ENCODE peak calls at places on chromosomes 5 and 9, in nine cellular contexts. W, M, A, O, Z, V, U, S and N are unnamed samples.

GRCh38 chr9:2157277-2158105 is 142.3 kb downstream of the SMARCA2 start:
- DNase-seq in W (peak), M (peak), A (peak), O (peak), Z (peak), V (no peak), U (no peak), S (peak), N (peak)

GRCh38 chr5:52419357-52419756 is 368.4 kb upstream of the ITGA1 start:
- DNase-seq in W (no peak), M (no peak), A (no peak), O (no peak), Z (no peak), V (no peak), U (no peak), S (no peak), N (no peak)

GRCh38 chr9:84331119-84331791 is 9.3 kb downstream of the SLC28A3 start:
- DNase-seq in W (no peak), M (no peak), A (peak), O (no peak), Z (no peak), V (no peak), U (no peak), S (no peak), N (no peak)

GRCh38 chr9:120713257-120714087 is 798 bp downstream of the MEGF9 start:
- DNase-seq in W (peak), M (peak), A (no peak), O (no peak), Z (no peak), V (peak), U (no peak), S (peak), N (peak)

GRCh38 chr5:17132444-17133083 is 84.9 kb upstream of the BASP1 start:
- DNase-seq in W (no peak), M (no peak), A (peak), O (peak), Z (peak), V (no peak), U (no peak), S (no peak), N (no peak)

GRCh38 chr5:65819905-65820240 is 97.9 kb downstream of the NLN start:
- DNase-seq in W (no peak), M (no peak), A (no peak), O (no peak), Z (no peak), V (no peak), U (no peak), S (no peak), N (no peak)

GRCh38 chr9:32551491-32552049 is 557 bp upstream of the SMIM27 start:
- DNase-seq in W (no peak), M (peak), A (peak), O (peak), Z (peak), V (peak), U (no peak), S (peak), N (peak)

GRCh38 chr5:53023969-53024368 is 34.8 kb downstream of the ITGA2 start:
- DNase-seq in W (no peak), M (no peak), A (peak), O (no peak), Z (peak), V (no peak), U (no peak), S (no peak), N (no peak)

GRCh38 chr5:72436796-72437471 is 70.3 kb downstream of the ZNF366 start:
- DNase-seq in W (no peak), M (no peak), A (peak), O (no peak), Z (no peak), V (no peak), U (no peak), S (no peak), N (no peak)

GRCh38 chr5:107563957-107564544 is 106.7 kb downstream of the EFNA5 start:
- DNase-seq in W (no peak), M (no peak), A (no peak), O (no peak), Z (no peak), V (no peak), U (no peak), S (no peak), N (no peak)

GRCh38 chr9:33448159-33448511 is 742 bp upstream of the AQP3 start:
- DNase-seq in W (no peak), M (no peak), A (peak), O (no peak), Z (no peak), V (no peak), U (no peak), S (peak), N (no peak)

GRCh38 chr5:61586096-61587084 is 254.3 kb downstream of the ZSWIM6 start:
- DNase-seq in W (no peak), M (peak), A (no peak), O (no peak), Z (no peak), V (no peak), U (no peak), S (no peak), N (no peak)

GRCh38 chr5:132394681-132395259 is 25.3 kb downstream of the SLC22A5 start:
- DNase-seq in W (no peak), M (peak), A (no peak), O (peak), Z (no peak), V (peak), U (no peak), S (no peak), N (peak)

GRCh38 chr5:163563112-163563511 is 57.7 kb downstream of the MAT2B start:
- DNase-seq in W (no peak), M (peak), A (no peak), O (no peak), Z (no peak), V (no peak), U (no peak), S (no peak), N (no peak)

GRCh38 chr9:41229408-41230401 is 40.6 kb upstream of the ZNG1F start:
- DNase-seq in W (peak), M (no peak), A (peak), O (peak), Z (peak), V (peak), U (no peak), S (no peak), N (peak)

GRCh38 chr5:140169410-140169809 is 5.6 kb upstream of the CYSTM1 start:
- DNase-seq in W (no peak), M (no peak), A (no peak), O (no peak), Z (peak), V (no peak), U (no peak), S (no peak), N (no peak)

GRCh38 chr5:61678966-61679365 is 346.9 kb downstream of the ZSWIM6 start:
- DNase-seq in W (no peak), M (no peak), A (no peak), O (no peak), Z (peak), V (no peak), U (no peak), S (no peak), N (no peak)

GRCh38 chr9:91426123-91426745 is 2.6 kb upstream of the NFIL3 start:
- DNase-seq in W (no peak), M (no peak), A (peak), O (peak), Z (peak), V (no peak), U (no peak), S (no peak), N (no peak)

GRCh38 chr5:321233-321725 is at the start of gene AHRR:
- DNase-seq in W (peak), M (peak), A (no peak), O (no peak), Z (peak), V (peak), U (no peak), S (no peak), N (no peak)

GRCh38 chr5:173283318-173284288 is 44.6 kb downstream of the STC2 start:
- DNase-seq in W (peak), M (peak), A (peak), O (peak), Z (peak), V (peak), U (no peak), S (peak), N (peak)

GRCh38 chr9:116692619-116693018 is 5.5 kb downstream of the TRIM32 start:
- DNase-seq in W (no peak), M (no peak), A (peak), O (peak), Z (no peak), V (no peak), U (no peak), S (no peak), N (no peak)
- H3K4me3 ChIP-seq in W (no peak), M (no peak), A (no peak), O (no peak), Z (no peak), V (no peak), U (no peak), S (no peak), N (no peak)

GRCh38 chr5:151683936-151684586 is 2.7 kb downstream of the SPARC start:
- DNase-seq in W (no peak), M (no peak), A (no peak), O (no peak), Z (no peak), V (no peak), U (no peak), S (no peak), N (no peak)

GRCh38 chr5:151682240-151682639 is 4.5 kb downstream of the SPARC start:
- DNase-seq in W (no peak), M (no peak), A (no peak), O (no peak), Z (no peak), V (no peak), U (no peak), S (no peak), N (no peak)

GRCh38 chr5:151683444-151683843 is 3.3 kb downstream of the SPARC start:
- DNase-seq in W (no peak), M (no peak), A (no peak), O (no peak), Z (no peak), V (no peak), U (no peak), S (no peak), N (no peak)

GRCh38 chr5:151680944-151681427 is 5.7 kb downstream of the SPARC start:
- DNase-seq in W (no peak), M (no peak), A (no peak), O (no peak), Z (no peak), V (no peak), U (no peak), S (no peak), N (no peak)

GRCh38 chr5:151682751-151683331 is 3.9 kb downstream of the SPARC start:
- DNase-seq in W (no peak), M (no peak), A (peak), O (no peak), Z (no peak), V (no peak), U (no peak), S (no peak), N (no peak)
- H3K4me3 ChIP-seq in W (no peak), M (no peak), A (no peak), O (no peak), Z (no peak), V (no peak), U (peak), S (no peak), N (no peak)

GRCh38 chr9:81610739-81611107 is 78.6 kb downstream of the TLE1 start:
- DNase-seq in W (no peak), M (no peak), A (no peak), O (no peak), Z (no peak), V (peak), U (no peak), S (no peak), N (no peak)
- H3K4me3 ChIP-seq in W (no peak), M (no peak), A (no peak), O (no peak), Z (no peak), V (no peak), U (no peak), S (no peak), N (no peak)

GRCh38 chr9:132125944-132126720 is 35.7 kb upstream of the NTNG2 start:
- DNase-seq in W (no peak), M (peak), A (no peak), O (no peak), Z (no peak), V (no peak), U (no peak), S (no peak), N (no peak)
- H3K4me3 ChIP-seq in W (no peak), M (no peak), A (no peak), O (no peak), Z (no peak), V (no peak), U (no peak), S (no peak), N (no peak)

GRCh38 chr9:88992556-88992955 is 1.3 kb downstream of the S1PR3 start:
- DNase-seq in W (no peak), M (no peak), A (no peak), O (no peak), Z (no peak), V (peak), U (no peak), S (no peak), N (no peak)

GRCh38 chr9:88993871-88994819 is 2.9 kb downstream of the S1PR3 start:
- DNase-seq in W (no peak), M (no peak), A (no peak), O (no peak), Z (no peak), V (no peak), U (no peak), S (no peak), N (no peak)

GRCh38 chr9:88995205-88995604 is 3.9 kb downstream of the S1PR3 start:
- DNase-seq in W (no peak), M (no peak), A (no peak), O (no peak), Z (no peak), V (no peak), U (no peak), S (no peak), N (no peak)

GRCh38 chr9:88994820-88995180 is 3.5 kb downstream of the S1PR3 start:
- DNase-seq in W (no peak), M (no peak), A (no peak), O (no peak), Z (no peak), V (no peak), U (no peak), S (no peak), N (no peak)

DNA sequence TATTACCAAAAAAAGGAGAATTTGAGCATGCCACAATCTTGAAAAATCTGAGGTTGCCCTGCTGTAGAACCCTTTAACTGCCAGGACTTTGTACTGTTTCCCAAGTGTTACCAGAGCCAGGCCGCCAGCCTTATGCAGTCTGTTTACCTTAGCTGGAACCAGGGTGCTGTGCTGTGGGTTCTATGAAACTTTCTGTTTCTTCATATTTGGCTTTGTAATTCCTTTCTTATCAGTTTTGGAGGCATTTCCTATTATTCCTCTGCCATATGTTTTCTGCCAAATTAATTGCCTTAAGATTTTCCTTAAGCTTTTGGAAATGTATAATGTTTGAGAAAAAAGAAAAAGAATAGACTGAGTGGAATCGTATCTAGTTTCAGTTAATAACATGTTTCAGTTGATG is 2.1 kb downstream of the S1PR3 start:
- DNase-seq in W (no peak), M (no peak), A (no peak), O (no peak), Z (no peak), V (no peak), U (no peak), S (no peak), N (no peak)
- H3K4me3 ChIP-seq in W (no peak), M (no peak), A (no peak), O (no peak), Z (peak), V (no peak), U (peak), S (no peak), N (no peak)

DNA sequence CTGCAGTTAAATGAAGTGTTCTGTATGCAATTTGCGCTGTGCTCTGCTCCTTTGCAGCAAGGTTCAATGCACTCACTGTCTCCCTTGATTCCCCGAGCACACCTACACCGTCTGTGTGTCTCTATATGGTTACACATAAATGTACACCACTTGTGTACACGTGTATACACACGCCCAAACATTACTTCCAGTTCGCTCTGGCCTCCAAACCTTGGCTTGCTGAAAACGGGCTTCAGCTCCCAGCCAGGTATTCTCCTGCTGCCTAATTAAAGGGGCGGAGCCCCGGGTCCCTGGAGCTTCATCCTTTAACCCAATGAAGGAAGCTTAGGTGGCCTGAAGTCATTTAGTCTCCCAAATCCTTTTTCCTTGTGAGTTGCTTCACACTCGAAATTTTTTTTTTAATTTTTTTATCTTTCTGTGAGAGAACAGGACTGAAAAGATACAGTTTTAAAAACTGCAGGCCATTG is 4.6 kb downstream of the ISL1 start:
- DNase-seq in W (no peak), M (no peak), A (no peak), O (no peak), Z (no peak), V (no peak), U (no peak), S (no peak), N (no peak)
- H3K4me3 ChIP-seq in W (no peak), M (no peak), A (no peak), O (no peak), Z (no peak), V (no peak), U (no peak), S (no peak), N (no peak)

DNA sequence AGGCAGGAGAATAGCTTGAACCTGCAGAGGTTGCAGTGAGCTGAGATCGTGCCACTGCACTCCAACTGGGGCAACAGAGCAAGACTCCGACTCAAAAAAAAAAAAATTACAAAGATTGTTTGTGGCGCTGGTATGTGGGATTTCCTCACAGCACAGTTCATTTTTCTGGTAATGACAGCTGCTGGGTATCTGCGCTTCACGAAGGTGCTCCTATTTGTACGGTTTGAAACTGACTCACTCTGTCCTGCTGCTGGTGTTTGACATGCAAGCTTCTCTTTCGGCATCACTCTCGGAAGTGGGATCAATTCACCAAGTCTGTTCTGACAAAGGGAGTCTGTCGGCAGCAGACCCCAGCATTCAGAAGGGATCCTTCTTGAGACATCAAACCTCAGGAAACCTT is 26.3 kb downstream of the MAML1 start:
- DNase-seq in W (no peak), M (no peak), A (no peak), O (no peak), Z (no peak), V (no peak), U (no peak), S (no peak), N (no peak)
- H3K4me3 ChIP-seq in W (no peak), M (no peak), A (no peak), O (no peak), Z (no peak), V (no peak), U (no peak), S (no peak), N (no peak)